ENCODE peak calls at places on chromosomes 3 and 15, in six cellular contexts. N, L, H, C, B and P are unnamed samples.

GRCh38 chr3:8967553-8967952 is 4.3 kb upstream of the RAD18 start:
- DNase-seq in C (no peak), H (no peak), L (no peak), N (no peak), B (no peak), P (no peak)

GRCh38 chr3:130635285-130635684 is 111.3 kb downstream of the PIK3R4 start:
- DNase-seq in H (no peak), B (no peak), L (no peak), C (no peak), N (no peak), P (no peak)

GRCh38 chr3:129077222-129077621 is 16.6 kb downstream of the GP9 start:
- DNase-seq in L (no peak), C (no peak), H (no peak), B (no peak), N (no peak), P (no peak)

GRCh38 chr15:48625126-48625525 is 20.4 kb downstream of the FBN1 start:
- DNase-seq in N (no peak), L (no peak), H (no peak), B (no peak), C (no peak), P (no peak)

GRCh38 chr15:75065851-75066509 is 42.6 kb downstream of the PPCDC start:
- DNase-seq in H (no peak), N (no peak), B (no peak), C (no peak), L (no peak), P (no peak)

GRCh38 chr3:10184250-10184649 is 19.5 kb downstream of the IRAK2 start:
- DNase-seq in C (no peak), L (no peak), B (no peak), N (no peak), H (no peak), P (no peak)

GRCh38 chr15:91866971-91867372 is 13.5 kb downstream of the SLCO3A1 start:
- DNase-seq in N (no peak), C (no peak), H (peak), B (no peak), L (no peak), P (peak)

GRCh38 chr15:62588930-62589655 is 424.0 kb upstream of the C2CD4B start:
- DNase-seq in L (no peak), C (no peak), B (no peak), H (no peak), N (no peak), P (no peak)

GRCh38 chr3:172142074-172143059 is 103.0 kb downstream of the FNDC3B start:
- DNase-seq in N (peak), B (no peak), L (no peak), H (no peak), C (no peak), P (no peak)

GRCh38 chr3:8204846-8205624 is 296.6 kb upstream of the LMCD1 start:
- DNase-seq in N (no peak), H (no peak), L (no peak), B (no peak), C (no peak), P (no peak)